ENCODE peak calls at places on chromosome 7, in ten cellular contexts. One of them, this sample, is unnamed.

GRCh38 chr7:8236781-8237407 is 25.1 kb downstream of the ICA1 start:
- DNase-seq in NAMALWA: no peak
- DNase-seq in mesenchymal stem cell: no peak
- DNase-seq in activated T-helper 2 cell treated with anti-CD3 and anti-CD28 coated beads, Interferon-gamma antibody, Interleukin-2, Interleukin-4, amounts not matched to agents 10 μg/mL and 5 μg/mL and 100 μg/mL, durations not matched to agents 14 hours and 24 hours and 36 hours: no peak
- DNase-seq in fibroblast of mammary gland: no peak
- DNase-seq in left ventricle myocardium superior: no peak
- DNase-seq in foreskin fibroblast: no peak
- DNase-seq in adrenal gland: no peak
- DNase-seq in BE2C: peak; percentile 30
- DNase-seq in dermis blood vessel endothelial cell: no peak
- DNase-seq in this sample: no peak

GRCh38 chr7:2938514-2939192 is 94.5 kb upstream of the GNA12 start:
- DNase-seq in NAMALWA: no peak
- DNase-seq in mesenchymal stem cell: no peak
- DNase-seq in activated T-helper 2 cell treated with anti-CD3 and anti-CD28 coated beads, Interferon-gamma antibody, Interleukin-2, Interleukin-4, amounts not matched to agents 10 μg/mL and 5 μg/mL and 100 μg/mL, durations not matched to agents 14 hours and 24 hours and 36 hours: no peak
- DNase-seq in fibroblast of mammary gland: no peak
- DNase-seq in left ventricle myocardium superior: peak; percentile 10
- DNase-seq in foreskin fibroblast: no peak
- DNase-seq in adrenal gland: no peak
- DNase-seq in BE2C: no peak
- DNase-seq in dermis blood vessel endothelial cell: no peak
- DNase-seq in this sample: no peak

GRCh38 chr7:21960922-21961321 is 15.2 kb upstream of the CDCA7L start:
- DNase-seq in NAMALWA: no peak
- DNase-seq in mesenchymal stem cell: peak; percentile 67
- DNase-seq in activated T-helper 2 cell treated with anti-CD3 and anti-CD28 coated beads, Interferon-gamma antibody, Interleukin-2, Interleukin-4, amounts not matched to agents 10 μg/mL and 5 μg/mL and 100 μg/mL, durations not matched to agents 14 hours and 24 hours and 36 hours: no peak
- DNase-seq in fibroblast of mammary gland: peak; percentile 68
- DNase-seq in left ventricle myocardium superior: no peak
- DNase-seq in foreskin fibroblast: peak; percentile 77
- DNase-seq in adrenal gland: no peak
- DNase-seq in BE2C: no peak
- DNase-seq in dermis blood vessel endothelial cell: peak; percentile 74
- DNase-seq in this sample: no peak

GRCh38 chr7:102063736-102064135 is 222.9 kb upstream of the SH2B2 start:
- DNase-seq in NAMALWA: no peak
- DNase-seq in mesenchymal stem cell: peak; percentile 32
- DNase-seq in activated T-helper 2 cell treated with anti-CD3 and anti-CD28 coated beads, Interferon-gamma antibody, Interleukin-2, Interleukin-4, amounts not matched to agents 10 μg/mL and 5 μg/mL and 100 μg/mL, durations not matched to agents 14 hours and 24 hours and 36 hours: no peak
- DNase-seq in fibroblast of mammary gland: peak; percentile 33
- DNase-seq in left ventricle myocardium superior: no peak
- DNase-seq in foreskin fibroblast: no peak
- DNase-seq in adrenal gland: no peak
- DNase-seq in BE2C: peak; percentile 74
- DNase-seq in dermis blood vessel endothelial cell: peak; percentile 28
- DNase-seq in this sample: no peak

GRCh38 chr7:113608786-113609185 is 310.0 kb downstream of the PPP1R3A start:
- DNase-seq in NAMALWA: no peak
- DNase-seq in mesenchymal stem cell: no peak
- DNase-seq in activated T-helper 2 cell treated with anti-CD3 and anti-CD28 coated beads, Interferon-gamma antibody, Interleukin-2, Interleukin-4, amounts not matched to agents 10 μg/mL and 5 μg/mL and 100 μg/mL, durations not matched to agents 14 hours and 24 hours and 36 hours: no peak
- DNase-seq in fibroblast of mammary gland: peak; percentile 3
- DNase-seq in left ventricle myocardium superior: no peak
- DNase-seq in foreskin fibroblast: no peak
- DNase-seq in adrenal gland: no peak
- DNase-seq in BE2C: no peak
- DNase-seq in dermis blood vessel endothelial cell: no peak
- DNase-seq in this sample: no peak

GRCh38 chr7:99949645-99950228 is 20.3 kb upstream of the GJC3 start:
- DNase-seq in NAMALWA: peak; percentile 51
- DNase-seq in mesenchymal stem cell: no peak
- DNase-seq in activated T-helper 2 cell treated with anti-CD3 and anti-CD28 coated beads, Interferon-gamma antibody, Interleukin-2, Interleukin-4, amounts not matched to agents 10 μg/mL and 5 μg/mL and 100 μg/mL, durations not matched to agents 14 hours and 24 hours and 36 hours: no peak
- DNase-seq in fibroblast of mammary gland: peak; percentile 28
- DNase-seq in left ventricle myocardium superior: no peak
- DNase-seq in foreskin fibroblast: no peak
- DNase-seq in adrenal gland: no peak
- DNase-seq in BE2C: no peak
- DNase-seq in dermis blood vessel endothelial cell: peak; percentile 54
- DNase-seq in this sample: no peak

GRCh38 chr7:149787428-149788299 is 14.3 kb upstream of the ZNF467 start:
- DNase-seq in NAMALWA: no peak
- DNase-seq in mesenchymal stem cell: no peak
- DNase-seq in activated T-helper 2 cell treated with anti-CD3 and anti-CD28 coated beads, Interferon-gamma antibody, Interleukin-2, Interleukin-4, amounts not matched to agents 10 μg/mL and 5 μg/mL and 100 μg/mL, durations not matched to agents 14 hours and 24 hours and 36 hours: no peak
- DNase-seq in fibroblast of mammary gland: no peak
- DNase-seq in left ventricle myocardium superior: peak; percentile 54
- DNase-seq in foreskin fibroblast: no peak
- DNase-seq in adrenal gland: no peak
- DNase-seq in BE2C: no peak
- DNase-seq in dermis blood vessel endothelial cell: peak; percentile 45
- DNase-seq in this sample: no peak

GRCh38 chr7:721619-722248 is 4.8 kb upstream of the DNAAF5 start:
- DNase-seq in NAMALWA: no peak
- DNase-seq in mesenchymal stem cell: no peak
- DNase-seq in activated T-helper 2 cell treated with anti-CD3 and anti-CD28 coated beads, Interferon-gamma antibody, Interleukin-2, Interleukin-4, amounts not matched to agents 10 μg/mL and 5 μg/mL and 100 μg/mL, durations not matched to agents 14 hours and 24 hours and 36 hours: no peak
- DNase-seq in fibroblast of mammary gland: no peak
- DNase-seq in left ventricle myocardium superior: no peak
- DNase-seq in foreskin fibroblast: no peak
- DNase-seq in adrenal gland: no peak
- DNase-seq in BE2C: no peak
- DNase-seq in dermis blood vessel endothelial cell: no peak
- DNase-seq in this sample: no peak

GRCh38 chr7:138186951-138187351 is 110.7 kb downstream of the AKR1D1 start:
- DNase-seq in NAMALWA: no peak
- DNase-seq in mesenchymal stem cell: peak; percentile 74
- DNase-seq in activated T-helper 2 cell treated with anti-CD3 and anti-CD28 coated beads, Interferon-gamma antibody, Interleukin-2, Interleukin-4, amounts not matched to agents 10 μg/mL and 5 μg/mL and 100 μg/mL, durations not matched to agents 14 hours and 24 hours and 36 hours: no peak
- DNase-seq in fibroblast of mammary gland: no peak
- DNase-seq in left ventricle myocardium superior: no peak
- DNase-seq in foreskin fibroblast: no peak
- DNase-seq in adrenal gland: peak; percentile 20
- DNase-seq in BE2C: no peak
- DNase-seq in dermis blood vessel endothelial cell: peak; percentile 56
- DNase-seq in this sample: no peak

GRCh38 chr7:80997841-80998240 is 79.0 kb upstream of the SEMA3C start:
- DNase-seq in NAMALWA: no peak
- DNase-seq in mesenchymal stem cell: no peak
- DNase-seq in activated T-helper 2 cell treated with anti-CD3 and anti-CD28 coated beads, Interferon-gamma antibody, Interleukin-2, Interleukin-4, amounts not matched to agents 10 μg/mL and 5 μg/mL and 100 μg/mL, durations not matched to agents 14 hours and 24 hours and 36 hours: no peak
- DNase-seq in fibroblast of mammary gland: no peak
- DNase-seq in left ventricle myocardium superior: no peak
- DNase-seq in foreskin fibroblast: no peak
- DNase-seq in adrenal gland: no peak
- DNase-seq in BE2C: peak; percentile 34
- DNase-seq in dermis blood vessel endothelial cell: no peak
- DNase-seq in this sample: no peak

GRCh38 chr7:101507791-101508252 is 121.3 kb downstream of the MYL10 start:
- DNase-seq in NAMALWA: peak; percentile 89
- DNase-seq in mesenchymal stem cell: peak; percentile 17
- DNase-seq in activated T-helper 2 cell treated with anti-CD3 and anti-CD28 coated beads, Interferon-gamma antibody, Interleukin-2, Interleukin-4, amounts not matched to agents 10 μg/mL and 5 μg/mL and 100 μg/mL, durations not matched to agents 14 hours and 24 hours and 36 hours: peak; percentile 27
- DNase-seq in fibroblast of mammary gland: peak; percentile 42
- DNase-seq in left ventricle myocardium superior: no peak
- DNase-seq in foreskin fibroblast: no peak
- DNase-seq in adrenal gland: no peak
- DNase-seq in BE2C: peak; percentile 75
- DNase-seq in dermis blood vessel endothelial cell: peak; percentile 56
- DNase-seq in this sample: peak; percentile 49

GRCh38 chr7:144037414-144038096 is 11.2 kb upstream of the OR2A5 start:
- DNase-seq in NAMALWA: no peak
- DNase-seq in mesenchymal stem cell: no peak
- DNase-seq in activated T-helper 2 cell treated with anti-CD3 and anti-CD28 coated beads, Interferon-gamma antibody, Interleukin-2, Interleukin-4, amounts not matched to agents 10 μg/mL and 5 μg/mL and 100 μg/mL, durations not matched to agents 14 hours and 24 hours and 36 hours: no peak
- DNase-seq in fibroblast of mammary gland: no peak
- DNase-seq in left ventricle myocardium superior: no peak
- DNase-seq in foreskin fibroblast: no peak
- DNase-seq in adrenal gland: no peak
- DNase-seq in BE2C: no peak
- DNase-seq in dermis blood vessel endothelial cell: no peak
- DNase-seq in this sample: no peak

GRCh38 chr7:81014266-81014665 is 95.4 kb upstream of the SEMA3C start:
- DNase-seq in NAMALWA: no peak
- DNase-seq in mesenchymal stem cell: no peak
- DNase-seq in activated T-helper 2 cell treated with anti-CD3 and anti-CD28 coated beads, Interferon-gamma antibody, Interleukin-2, Interleukin-4, amounts not matched to agents 10 μg/mL and 5 μg/mL and 100 μg/mL, durations not matched to agents 14 hours and 24 hours and 36 hours: no peak
- DNase-seq in fibroblast of mammary gland: peak; percentile 70
- DNase-seq in left ventricle myocardium superior: no peak
- DNase-seq in foreskin fibroblast: no peak
- DNase-seq in adrenal gland: no peak
- DNase-seq in BE2C: no peak
- DNase-seq in dermis blood vessel endothelial cell: no peak
- DNase-seq in this sample: no peak

GRCh38 chr7:77685219-77685618 is 11.0 kb upstream of the RSBN1L start:
- DNase-seq in NAMALWA: no peak
- DNase-seq in mesenchymal stem cell: peak; percentile 45
- DNase-seq in activated T-helper 2 cell treated with anti-CD3 and anti-CD28 coated beads, Interferon-gamma antibody, Interleukin-2, Interleukin-4, amounts not matched to agents 10 μg/mL and 5 μg/mL and 100 μg/mL, durations not matched to agents 14 hours and 24 hours and 36 hours: no peak
- DNase-seq in fibroblast of mammary gland: peak; percentile 55
- DNase-seq in left ventricle myocardium superior: no peak
- DNase-seq in foreskin fibroblast: no peak
- DNase-seq in adrenal gland: no peak
- DNase-seq in BE2C: no peak
- DNase-seq in dermis blood vessel endothelial cell: peak; percentile 25
- DNase-seq in this sample: no peak

GRCh38 chr7:28311670-28312069 is 100.6 kb upstream of the CREB5 start:
- DNase-seq in NAMALWA: no peak
- DNase-seq in mesenchymal stem cell: no peak
- DNase-seq in activated T-helper 2 cell treated with anti-CD3 and anti-CD28 coated beads, Interferon-gamma antibody, Interleukin-2, Interleukin-4, amounts not matched to agents 10 μg/mL and 5 μg/mL and 100 μg/mL, durations not matched to agents 14 hours and 24 hours and 36 hours: no peak
- DNase-seq in fibroblast of mammary gland: no peak
- DNase-seq in left ventricle myocardium superior: no peak
- DNase-seq in foreskin fibroblast: no peak
- DNase-seq in adrenal gland: no peak
- DNase-seq in BE2C: no peak
- DNase-seq in dermis blood vessel endothelial cell: no peak
- DNase-seq in this sample: no peak

GRCh38 chr7:30563326-30563942 is 31.2 kb upstream of the GARS1 start:
- DNase-seq in NAMALWA: no peak
- DNase-seq in mesenchymal stem cell: no peak
- DNase-seq in activated T-helper 2 cell treated with anti-CD3 and anti-CD28 coated beads, Interferon-gamma antibody, Interleukin-2, Interleukin-4, amounts not matched to agents 10 μg/mL and 5 μg/mL and 100 μg/mL, durations not matched to agents 14 hours and 24 hours and 36 hours: no peak
- DNase-seq in fibroblast of mammary gland: peak; percentile 59
- DNase-seq in left ventricle myocardium superior: no peak
- DNase-seq in foreskin fibroblast: no peak
- DNase-seq in adrenal gland: no peak
- DNase-seq in BE2C: no peak
- DNase-seq in dermis blood vessel endothelial cell: peak; percentile 47
- DNase-seq in this sample: no peak

GRCh38 chr7:143914938-143915337 is 13.0 kb upstream of the TCAF1 start:
- DNase-seq in NAMALWA: no peak
- DNase-seq in mesenchymal stem cell: no peak
- DNase-seq in activated T-helper 2 cell treated with anti-CD3 and anti-CD28 coated beads, Interferon-gamma antibody, Interleukin-2, Interleukin-4, amounts not matched to agents 10 μg/mL and 5 μg/mL and 100 μg/mL, durations not matched to agents 14 hours and 24 hours and 36 hours: no peak
- DNase-seq in fibroblast of mammary gland: no peak
- DNase-seq in left ventricle myocardium superior: no peak
- DNase-seq in foreskin fibroblast: no peak
- DNase-seq in adrenal gland: no peak
- DNase-seq in BE2C: no peak
- DNase-seq in dermis blood vessel endothelial cell: no peak
- DNase-seq in this sample: no peak

GRCh38 chr7:148044173-148044572 is 546.4 kb upstream of the C7orf33 start:
- DNase-seq in NAMALWA: no peak
- DNase-seq in mesenchymal stem cell: no peak
- DNase-seq in activated T-helper 2 cell treated with anti-CD3 and anti-CD28 coated beads, Interferon-gamma antibody, Interleukin-2, Interleukin-4, amounts not matched to agents 10 μg/mL and 5 μg/mL and 100 μg/mL, durations not matched to agents 14 hours and 24 hours and 36 hours: no peak
- DNase-seq in fibroblast of mammary gland: no peak
- DNase-seq in left ventricle myocardium superior: no peak
- DNase-seq in foreskin fibroblast: no peak
- DNase-seq in adrenal gland: no peak
- DNase-seq in BE2C: no peak
- DNase-seq in dermis blood vessel endothelial cell: no peak
- DNase-seq in this sample: no peak

GRCh38 chr7:141076377-141076776 is 2.5 kb downstream of the TMEM178B start:
- DNase-seq in NAMALWA: no peak
- DNase-seq in mesenchymal stem cell: no peak
- DNase-seq in activated T-helper 2 cell treated with anti-CD3 and anti-CD28 coated beads, Interferon-gamma antibody, Interleukin-2, Interleukin-4, amounts not matched to agents 10 μg/mL and 5 μg/mL and 100 μg/mL, durations not matched to agents 14 hours and 24 hours and 36 hours: no peak
- DNase-seq in fibroblast of mammary gland: no peak
- DNase-seq in left ventricle myocardium superior: no peak
- DNase-seq in foreskin fibroblast: no peak
- DNase-seq in adrenal gland: no peak
- DNase-seq in BE2C: peak; percentile 73
- DNase-seq in dermis blood vessel endothelial cell: no peak
- DNase-seq in this sample: no peak

GRCh38 chr7:151832656-151833055 is 44.3 kb downstream of the PRKAG2 start:
- DNase-seq in NAMALWA: no peak
- DNase-seq in mesenchymal stem cell: no peak
- DNase-seq in activated T-helper 2 cell treated with anti-CD3 and anti-CD28 coated beads, Interferon-gamma antibody, Interleukin-2, Interleukin-4, amounts not matched to agents 10 μg/mL and 5 μg/mL and 100 μg/mL, durations not matched to agents 14 hours and 24 hours and 36 hours: no peak
- DNase-seq in fibroblast of mammary gland: no peak
- DNase-seq in left ventricle myocardium superior: no peak
- DNase-seq in foreskin fibroblast: no peak
- DNase-seq in adrenal gland: no peak
- DNase-seq in BE2C: no peak
- DNase-seq in dermis blood vessel endothelial cell: no peak
- DNase-seq in this sample: no peak

GRCh38 chr7:1494447-1494846 is 9.7 kb downstream of the INTS1 start:
- DNase-seq in NAMALWA: no peak
- DNase-seq in mesenchymal stem cell: no peak
- DNase-seq in activated T-helper 2 cell treated with anti-CD3 and anti-CD28 coated beads, Interferon-gamma antibody, Interleukin-2, Interleukin-4, amounts not matched to agents 10 μg/mL and 5 μg/mL and 100 μg/mL, durations not matched to agents 14 hours and 24 hours and 36 hours: no peak
- DNase-seq in fibroblast of mammary gland: no peak
- DNase-seq in left ventricle myocardium superior: no peak
- DNase-seq in foreskin fibroblast: no peak
- DNase-seq in adrenal gland: no peak
- DNase-seq in BE2C: no peak
- DNase-seq in dermis blood vessel endothelial cell: no peak
- DNase-seq in this sample: no peak

GRCh38 chr7:39624202-39624807 is 933 bp downstream of the RALA start:
- DNase-seq in NAMALWA: peak; percentile 55
- DNase-seq in mesenchymal stem cell: peak; percentile 44
- DNase-seq in activated T-helper 2 cell treated with anti-CD3 and anti-CD28 coated beads, Interferon-gamma antibody, Interleukin-2, Interleukin-4, amounts not matched to agents 10 μg/mL and 5 μg/mL and 100 μg/mL, durations not matched to agents 14 hours and 24 hours and 36 hours: no peak
- DNase-seq in fibroblast of mammary gland: peak; percentile 59
- DNase-seq in left ventricle myocardium superior: no peak
- DNase-seq in foreskin fibroblast: no peak
- DNase-seq in adrenal gland: no peak
- DNase-seq in BE2C: no peak
- DNase-seq in dermis blood vessel endothelial cell: peak; percentile 50
- DNase-seq in this sample: no peak

GRCh38 chr7:112649560-112649959 is 140.6 kb downstream of the TMEM168 start:
- DNase-seq in NAMALWA: no peak
- DNase-seq in mesenchymal stem cell: no peak
- DNase-seq in activated T-helper 2 cell treated with anti-CD3 and anti-CD28 coated beads, Interferon-gamma antibody, Interleukin-2, Interleukin-4, amounts not matched to agents 10 μg/mL and 5 μg/mL and 100 μg/mL, durations not matched to agents 14 hours and 24 hours and 36 hours: no peak
- DNase-seq in fibroblast of mammary gland: peak; percentile 31
- DNase-seq in left ventricle myocardium superior: no peak
- DNase-seq in foreskin fibroblast: peak; percentile 35
- DNase-seq in adrenal gland: no peak
- DNase-seq in BE2C: no peak
- DNase-seq in dermis blood vessel endothelial cell: no peak
- DNase-seq in this sample: no peak

GRCh38 chr7:1225462-1226154 is 7.1 kb upstream of the UNCX start:
- DNase-seq in NAMALWA: no peak
- DNase-seq in mesenchymal stem cell: no peak
- DNase-seq in activated T-helper 2 cell treated with anti-CD3 and anti-CD28 coated beads, Interferon-gamma antibody, Interleukin-2, Interleukin-4, amounts not matched to agents 10 μg/mL and 5 μg/mL and 100 μg/mL, durations not matched to agents 14 hours and 24 hours and 36 hours: no peak
- DNase-seq in fibroblast of mammary gland: no peak
- DNase-seq in left ventricle myocardium superior: peak; percentile 52
- DNase-seq in foreskin fibroblast: no peak
- DNase-seq in adrenal gland: no peak
- DNase-seq in BE2C: peak; percentile 54
- DNase-seq in dermis blood vessel endothelial cell: peak; percentile 52
- DNase-seq in this sample: no peak

GRCh38 chr7:35802649-35803048 is 1.8 kb downstream of the SEPTIN7 start:
- DNase-seq in NAMALWA: peak; percentile 66
- DNase-seq in mesenchymal stem cell: no peak
- DNase-seq in activated T-helper 2 cell treated with anti-CD3 and anti-CD28 coated beads, Interferon-gamma antibody, Interleukin-2, Interleukin-4, amounts not matched to agents 10 μg/mL and 5 μg/mL and 100 μg/mL, durations not matched to agents 14 hours and 24 hours and 36 hours: no peak
- DNase-seq in fibroblast of mammary gland: no peak
- DNase-seq in left ventricle myocardium superior: no peak
- DNase-seq in foreskin fibroblast: no peak
- DNase-seq in adrenal gland: no peak
- DNase-seq in BE2C: no peak
- DNase-seq in dermis blood vessel endothelial cell: peak; percentile 4
- DNase-seq in this sample: no peak

GRCh38 chr7:157527686-157528085 is 190.9 kb downstream of the DNAJB6 start:
- DNase-seq in NAMALWA: no peak
- DNase-seq in mesenchymal stem cell: no peak
- DNase-seq in activated T-helper 2 cell treated with anti-CD3 and anti-CD28 coated beads, Interferon-gamma antibody, Interleukin-2, Interleukin-4, amounts not matched to agents 10 μg/mL and 5 μg/mL and 100 μg/mL, durations not matched to agents 14 hours and 24 hours and 36 hours: no peak
- DNase-seq in fibroblast of mammary gland: no peak
- DNase-seq in left ventricle myocardium superior: peak; percentile 13
- DNase-seq in foreskin fibroblast: no peak
- DNase-seq in adrenal gland: no peak
- DNase-seq in BE2C: no peak
- DNase-seq in dermis blood vessel endothelial cell: no peak
- DNase-seq in this sample: no peak

GRCh38 chr7:80153446-80153845 is 18.8 kb downstream of the GNAI1 start:
- DNase-seq in NAMALWA: no peak
- DNase-seq in mesenchymal stem cell: no peak
- DNase-seq in activated T-helper 2 cell treated with anti-CD3 and anti-CD28 coated beads, Interferon-gamma antibody, Interleukin-2, Interleukin-4, amounts not matched to agents 10 μg/mL and 5 μg/mL and 100 μg/mL, durations not matched to agents 14 hours and 24 hours and 36 hours: no peak
- DNase-seq in fibroblast of mammary gland: peak; percentile 35
- DNase-seq in left ventricle myocardium superior: no peak
- DNase-seq in foreskin fibroblast: no peak
- DNase-seq in adrenal gland: no peak
- DNase-seq in BE2C: no peak
- DNase-seq in dermis blood vessel endothelial cell: no peak
- DNase-seq in this sample: no peak

GRCh38 chr7:150966002-150966401 is 12.1 kb downstream of the KCNH2 start:
- DNase-seq in NAMALWA: no peak
- DNase-seq in mesenchymal stem cell: peak; percentile 22
- DNase-seq in activated T-helper 2 cell treated with anti-CD3 and anti-CD28 coated beads, Interferon-gamma antibody, Interleukin-2, Interleukin-4, amounts not matched to agents 10 μg/mL and 5 μg/mL and 100 μg/mL, durations not matched to agents 14 hours and 24 hours and 36 hours: no peak
- DNase-seq in fibroblast of mammary gland: no peak
- DNase-seq in left ventricle myocardium superior: peak; percentile 54
- DNase-seq in foreskin fibroblast: no peak
- DNase-seq in adrenal gland: no peak
- DNase-seq in BE2C: peak; percentile 73
- DNase-seq in dermis blood vessel endothelial cell: peak; percentile 49
- DNase-seq in this sample: no peak